ENCODE peak calls at places on chromosomes 7 and 10, in six cellular contexts. K, Z, G, Y, C and N are unnamed samples.

GRCh38 chr7:150852371-150852905 is at the start of gene AOC1:
- DNase-seq in C (no peak), Y (no peak), Z (peak; percentile 34), K (no peak), G (no peak), N (no peak)

GRCh38 chr7:131945948-131946525 is 389.6 kb upstream of the PODXL start:
- DNase-seq in K (no peak), G (no peak), C (no peak), Z (no peak), Y (no peak), N (no peak)

GRCh38 chr7:121774563-121774962 is 98.4 kb upstream of the PTPRZ1 start:
- DNase-seq in Y (no peak), K (no peak), Z (no peak), C (no peak), G (no peak), N (peak; percentile 17)

GRCh38 chr10:116756277-116756676 is 13.9 kb upstream of the HSPA12A start:
- DNase-seq in C (no peak), G (no peak), K (no peak), Z (no peak), Y (peak; percentile 62), N (no peak)

GRCh38 chr7:145909956-145910611 is 206.5 kb upstream of the CNTNAP2 start:
- DNase-seq in Z (no peak), K (no peak), C (no peak), Y (peak; percentile 34), G (no peak), N (peak; percentile 89)

GRCh38 chr10:114538544-114538906 is 119.5 kb downstream of the ABLIM1 start:
- DNase-seq in Y (no peak), C (no peak), Z (no peak), K (no peak), G (no peak), N (no peak)

GRCh38 chr7:81264116-81264515 is 345.3 kb upstream of the SEMA3C start:
- DNase-seq in Z (no peak), K (no peak), G (no peak), C (no peak), Y (no peak), N (no peak)

GRCh38 chr10:114015708-114016107 is 28.0 kb upstream of the ADRB1 start:
- DNase-seq in G (no peak), K (no peak), Z (no peak), C (no peak), Y (no peak), N (no peak)

GRCh38 chr7:27640914-27641570 is 21.6 kb downstream of the HIBADH start:
- DNase-seq in Z (no peak), K (no peak), Y (peak; percentile 76), C (peak; percentile 65), G (peak; percentile 79), N (no peak)

GRCh38 chr7:84202855-84203254 is 8.3 kb upstream of the SEMA3A start:
- DNase-seq in K (no peak), Y (no peak), G (peak; percentile 55), C (no peak), Z (no peak), N (no peak)

GRCh38 chr7:26891400-26892355 is 27.3 kb upstream of the SKAP2 start:
- DNase-seq in Y (no peak), Z (no peak), C (peak; percentile 41), K (peak; percentile 17), G (peak; percentile 79), N (no peak)

GRCh38 chr10:114561008-114561523 is 97.0 kb downstream of the ABLIM1 start:
- DNase-seq in K (no peak), C (no peak), Z (no peak), Y (no peak), G (no peak), N (no peak)

GRCh38 chr7:101804642-101805401 is 12.6 kb upstream of the CUX1 start:
- DNase-seq in Y (no peak), G (no peak), K (no peak), Z (no peak), C (peak; percentile 24), N (peak; percentile 49)

GRCh38 chr10:119350529-119351001 is 143.2 kb downstream of the GRK5 start:
- DNase-seq in K (no peak), G (no peak), Y (peak; percentile 80), C (peak; percentile 74), Z (no peak), N (no peak)

GRCh38 chr7:127650842-127651555 is 995 bp upstream of the SND1 start:
- DNase-seq in G (no peak), Z (peak; percentile 53), C (peak; percentile 52), Y (peak; percentile 61), K (no peak), N (peak; percentile 53)

GRCh38 chr7:36032362-36032818 is 120.7 kb upstream of the EEPD1 start:
- DNase-seq in Z (no peak), K (no peak), Y (no peak), C (no peak), G (no peak), N (no peak)

GRCh38 chr7:27235387-27236052 is 7.1 kb upstream of the EVX1 start:
- DNase-seq in K (no peak), Y (peak; percentile 33), G (peak; percentile 61), Z (no peak), C (no peak), N (no peak)

GRCh38 chr10:22252801-22253577 is 35.2 kb upstream of the EBLN1 start:
- DNase-seq in Y (peak; percentile 49), K (peak; percentile 59), C (peak; percentile 8), Z (peak; percentile 2), G (peak; percentile 19), N (no peak)

GRCh38 chr10:105993609-105994008 is 1170.9 kb downstream of the SORCS1 start:
- DNase-seq in K (no peak), Z (no peak), G (no peak), C (no peak), Y (no peak), N (no peak)